ENCODE peak calls at places on chromosomes 12 and 14, in seven cellular contexts. One of them, this sample, is unnamed.

GRCh38 chr12:118015944-118016343 is 559 bp upstream of the RFC5 start:
- DNase-seq in H1: no peak
- DNase-seq in mesendoderm: no peak
- DNase-seq in H9: no peak
- DNase-seq in trophoblast cell: no peak
- DNase-seq in mesenchymal stem cell: no peak
- DNase-seq in neuronal stem cell: peak; percentile 15
- DNase-seq in this sample: no peak

GRCh38 chr12:7128681-7129593 is at the start of gene RBP5:
- DNase-seq in mesenchymal stem cell: no peak
- DNase-seq in H1: no peak
- DNase-seq in trophoblast cell: no peak
- DNase-seq in H9: peak; percentile 56
- DNase-seq in neuronal stem cell: no peak
- DNase-seq in mesendoderm: peak; percentile 87
- DNase-seq in this sample: no peak

GRCh38 chr14:55556929-55557623 is 22.9 kb upstream of the KTN1 start:
- DNase-seq in mesendoderm: peak; percentile 20
- DNase-seq in mesenchymal stem cell: peak; percentile 77
- DNase-seq in H9: no peak
- DNase-seq in trophoblast cell: peak; percentile 26
- DNase-seq in neuronal stem cell: no peak
- DNase-seq in H1: no peak
- DNase-seq in this sample: peak; percentile 84

GRCh38 chr14:25833341-25834121 is 764.3 kb downstream of the NOVA1 start:
- DNase-seq in trophoblast cell: no peak
- DNase-seq in mesendoderm: peak; percentile 66
- DNase-seq in mesenchymal stem cell: peak; percentile 17
- DNase-seq in H1: no peak
- DNase-seq in H9: peak; percentile 48
- DNase-seq in neuronal stem cell: peak; percentile 50
- DNase-seq in this sample: no peak

GRCh38 chr12:50986961-50987737 is 34.8 kb downstream of the HIGD1C start:
- DNase-seq in mesenchymal stem cell: peak; percentile 72
- DNase-seq in mesendoderm: peak; percentile 78
- DNase-seq in neuronal stem cell: peak; percentile 9
- DNase-seq in trophoblast cell: peak; percentile 46
- DNase-seq in H1: no peak
- DNase-seq in H9: peak; percentile 71
- DNase-seq in this sample: peak; percentile 72

GRCh38 chr12:56591111-56591510 is 39.0 kb downstream of the BAZ2A start:
- DNase-seq in mesendoderm: peak; percentile 33
- DNase-seq in neuronal stem cell: no peak
- DNase-seq in trophoblast cell: no peak
- DNase-seq in mesenchymal stem cell: no peak
- DNase-seq in H1: no peak
- DNase-seq in H9: no peak
- DNase-seq in this sample: no peak

GRCh38 chr12:78035913-78036658 is 205.4 kb downstream of the NAV3 start:
- DNase-seq in mesenchymal stem cell: no peak
- DNase-seq in neuronal stem cell: no peak
- DNase-seq in trophoblast cell: no peak
- DNase-seq in H9: no peak
- DNase-seq in mesendoderm: no peak
- DNase-seq in H1: no peak
- DNase-seq in this sample: peak; percentile 34

GRCh38 chr12:102824218-102824835 is 92.7 kb downstream of the PAH start:
- DNase-seq in mesendoderm: peak; percentile 89
- DNase-seq in trophoblast cell: peak; percentile 29
- DNase-seq in H1: peak; percentile 65
- DNase-seq in mesenchymal stem cell: peak; percentile 5
- DNase-seq in neuronal stem cell: peak; percentile 80
- DNase-seq in H9: peak; percentile 93
- DNase-seq in this sample: peak; percentile 2

GRCh38 chr12:6946033-6946919 is 2.5 kb downstream of the C12orf57 start:
- DNase-seq in mesendoderm: peak; percentile 99
- DNase-seq in H9: peak; percentile 100
- DNase-seq in H1: no peak
- DNase-seq in trophoblast cell: peak; percentile 98
- DNase-seq in mesenchymal stem cell: no peak
- DNase-seq in neuronal stem cell: no peak
- DNase-seq in this sample: no peak

GRCh38 chr14:70317969-70318634 is 41.4 kb downstream of the COX16 start:
- DNase-seq in neuronal stem cell: peak; percentile 60
- DNase-seq in H1: peak; percentile 23
- DNase-seq in H9: peak; percentile 61
- DNase-seq in mesendoderm: peak; percentile 81
- DNase-seq in trophoblast cell: peak; percentile 39
- DNase-seq in mesenchymal stem cell: peak; percentile 41
- DNase-seq in this sample: peak; percentile 61

GRCh38 chr12:79827484-79827883 is 107.4 kb downstream of the PPP1R12A start:
- DNase-seq in H1: no peak
- DNase-seq in mesenchymal stem cell: no peak
- DNase-seq in neuronal stem cell: no peak
- DNase-seq in mesendoderm: no peak
- DNase-seq in H9: no peak
- DNase-seq in trophoblast cell: no peak
- DNase-seq in this sample: no peak

GRCh38 chr12:103855036-103855712 is 14.1 kb upstream of the NT5DC3 start:
- DNase-seq in neuronal stem cell: no peak
- DNase-seq in trophoblast cell: no peak
- DNase-seq in H1: no peak
- DNase-seq in mesenchymal stem cell: peak; percentile 68
- DNase-seq in H9: no peak
- DNase-seq in mesendoderm: no peak
- DNase-seq in this sample: peak; percentile 85

DNA sequence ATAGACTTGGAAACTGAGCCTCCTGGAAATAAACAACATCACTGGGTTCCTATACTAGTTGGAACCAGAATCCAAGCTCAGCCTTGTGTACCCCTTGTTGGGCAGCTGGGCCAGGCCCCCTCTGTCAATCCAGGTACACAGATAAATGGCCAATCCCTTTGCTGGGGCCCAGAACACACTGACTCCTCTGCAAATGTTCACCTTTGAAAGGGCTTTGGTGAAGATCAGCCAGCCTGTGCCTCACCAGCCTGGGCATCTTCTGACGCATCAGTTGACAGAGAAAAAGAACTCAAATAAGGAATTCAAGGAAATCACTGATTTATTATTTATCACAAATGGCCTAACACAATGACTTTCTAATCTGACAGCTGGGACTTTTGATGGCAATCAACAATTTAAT is 1090.2 kb downstream of the BCL11B start:
- DNase-seq in H1: no peak
- DNase-seq in neuronal stem cell: no peak
- DNase-seq in mesendoderm: no peak
- DNase-seq in mesenchymal stem cell: no peak
- DNase-seq in trophoblast cell: no peak
- DNase-seq in H9: no peak
- DNase-seq in this sample: no peak
- H2BK120ac ChIP-seq in H1: no peak overlapping the region
- H2BK120ac ChIP-seq in neuronal stem cell: no peak overlapping the region
- H2BK120ac ChIP-seq in mesendoderm: no peak overlapping the region
- H2BK120ac ChIP-seq in mesenchymal stem cell: no peak overlapping the region
- H2BK120ac ChIP-seq in trophoblast cell: no peak overlapping the region
- H2BK120ac ChIP-seq in H9: no peak overlapping the region
- H2BK120ac ChIP-seq in this sample: no peak overlapping the region

GRCh38 chr12:53952871-53953734 is 1.6 kb upstream of the HOXC12 start:
- DNase-seq in mesendoderm: peak; percentile 73
- DNase-seq in H1: no peak
- DNase-seq in H9: peak; percentile 88
- DNase-seq in mesenchymal stem cell: no peak
- DNase-seq in neuronal stem cell: no peak
- DNase-seq in trophoblast cell: peak; percentile 93
- DNase-seq in this sample: no peak
- H2BK120ac ChIP-seq in mesendoderm: no peak overlapping the region
- H2BK120ac ChIP-seq in H1: no peak overlapping the region
- H2BK120ac ChIP-seq in H9: no peak overlapping the region
- H2BK120ac ChIP-seq in mesenchymal stem cell: no peak overlapping the region
- H2BK120ac ChIP-seq in neuronal stem cell: no peak overlapping the region
- H2BK120ac ChIP-seq in trophoblast cell: no peak overlapping the region
- H2BK120ac ChIP-seq in this sample: no peak overlapping the region

GRCh38 chr12:90301095-90301494 is 592.5 kb upstream of the ATP2B1 start:
- DNase-seq in mesenchymal stem cell: no peak
- DNase-seq in H1: no peak
- DNase-seq in neuronal stem cell: no peak
- DNase-seq in trophoblast cell: no peak
- DNase-seq in H9: no peak
- DNase-seq in mesendoderm: no peak
- DNase-seq in this sample: no peak

GRCh38 chr12:90298289-90298948 is 589.8 kb upstream of the ATP2B1 start:
- DNase-seq in neuronal stem cell: no peak
- DNase-seq in mesendoderm: no peak
- DNase-seq in H9: no peak
- DNase-seq in trophoblast cell: no peak
- DNase-seq in mesenchymal stem cell: no peak
- DNase-seq in H1: no peak
- DNase-seq in this sample: no peak

GRCh38 chr12:90304231-90304630 is 595.6 kb upstream of the ATP2B1 start:
- DNase-seq in H9: no peak
- DNase-seq in trophoblast cell: peak; percentile 82
- DNase-seq in H1: no peak
- DNase-seq in mesenchymal stem cell: no peak
- DNase-seq in neuronal stem cell: no peak
- DNase-seq in mesendoderm: no peak
- DNase-seq in this sample: no peak

GRCh38 chr12:90299121-90299520 is 590.5 kb upstream of the ATP2B1 start:
- DNase-seq in mesendoderm: no peak
- DNase-seq in mesenchymal stem cell: no peak
- DNase-seq in H1: no peak
- DNase-seq in neuronal stem cell: no peak
- DNase-seq in H9: no peak
- DNase-seq in trophoblast cell: no peak
- DNase-seq in this sample: no peak

GRCh38 chr12:90301734-90302133 is 593.1 kb upstream of the ATP2B1 start:
- DNase-seq in mesendoderm: no peak
- DNase-seq in mesenchymal stem cell: no peak
- DNase-seq in H9: no peak
- DNase-seq in trophoblast cell: no peak
- DNase-seq in H1: no peak
- DNase-seq in neuronal stem cell: no peak
- DNase-seq in this sample: no peak
- H2BK120ac ChIP-seq in mesendoderm: no peak overlapping the region
- H2BK120ac ChIP-seq in mesenchymal stem cell: no peak overlapping the region
- H2BK120ac ChIP-seq in H9: no peak overlapping the region
- H2BK120ac ChIP-seq in trophoblast cell: no peak overlapping the region
- H2BK120ac ChIP-seq in H1: no peak overlapping the region
- H2BK120ac ChIP-seq in neuronal stem cell: no peak overlapping the region
- H2BK120ac ChIP-seq in this sample: no peak overlapping the region

DNA sequence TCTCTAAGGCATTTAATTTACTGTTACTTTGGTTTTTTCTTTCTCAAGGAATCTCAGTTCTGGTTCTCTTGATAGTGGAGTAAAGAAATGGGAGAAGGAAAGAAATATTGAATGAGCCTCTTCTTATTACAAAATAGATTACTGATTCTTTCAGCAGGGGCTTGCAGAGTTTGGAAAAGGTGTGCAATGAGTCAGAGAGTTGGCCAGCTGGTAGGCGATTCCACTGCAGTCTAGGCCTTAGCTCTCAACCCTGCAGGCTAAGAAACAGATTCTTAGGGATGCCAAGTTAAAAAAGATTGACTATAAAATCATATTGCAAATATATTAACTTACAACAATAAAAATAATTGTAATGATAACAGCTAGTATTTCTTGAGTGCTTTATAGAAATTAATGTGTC is 25.8 kb downstream of the NR1H4 start:
- DNase-seq in H9: no peak
- DNase-seq in trophoblast cell: peak; percentile 6
- DNase-seq in neuronal stem cell: no peak
- DNase-seq in mesenchymal stem cell: no peak
- DNase-seq in H1: no peak
- DNase-seq in mesendoderm: no peak
- DNase-seq in this sample: no peak
- H2BK120ac ChIP-seq in H9: no peak overlapping the region
- H2BK120ac ChIP-seq in trophoblast cell: no peak overlapping the region
- H2BK120ac ChIP-seq in neuronal stem cell: no peak overlapping the region
- H2BK120ac ChIP-seq in mesenchymal stem cell: no peak overlapping the region
- H2BK120ac ChIP-seq in H1: no peak overlapping the region
- H2BK120ac ChIP-seq in mesendoderm: no peak overlapping the region
- H2BK120ac ChIP-seq in this sample: no peak overlapping the region

GRCh38 chr12:57966536-57966935 is 25.2 kb downstream of the ATP23 start:
- DNase-seq in H1: no peak
- DNase-seq in neuronal stem cell: no peak
- DNase-seq in trophoblast cell: no peak
- DNase-seq in mesenchymal stem cell: no peak
- DNase-seq in H9: no peak
- DNase-seq in mesendoderm: no peak
- DNase-seq in this sample: no peak
- H2BK120ac ChIP-seq in H1: no peak overlapping the region
- H2BK120ac ChIP-seq in neuronal stem cell: no peak overlapping the region
- H2BK120ac ChIP-seq in trophoblast cell: no peak overlapping the region
- H2BK120ac ChIP-seq in mesenchymal stem cell: no peak overlapping the region
- H2BK120ac ChIP-seq in H9: no peak overlapping the region
- H2BK120ac ChIP-seq in mesendoderm: no peak overlapping the region
- H2BK120ac ChIP-seq in this sample: no peak overlapping the region

DNA sequence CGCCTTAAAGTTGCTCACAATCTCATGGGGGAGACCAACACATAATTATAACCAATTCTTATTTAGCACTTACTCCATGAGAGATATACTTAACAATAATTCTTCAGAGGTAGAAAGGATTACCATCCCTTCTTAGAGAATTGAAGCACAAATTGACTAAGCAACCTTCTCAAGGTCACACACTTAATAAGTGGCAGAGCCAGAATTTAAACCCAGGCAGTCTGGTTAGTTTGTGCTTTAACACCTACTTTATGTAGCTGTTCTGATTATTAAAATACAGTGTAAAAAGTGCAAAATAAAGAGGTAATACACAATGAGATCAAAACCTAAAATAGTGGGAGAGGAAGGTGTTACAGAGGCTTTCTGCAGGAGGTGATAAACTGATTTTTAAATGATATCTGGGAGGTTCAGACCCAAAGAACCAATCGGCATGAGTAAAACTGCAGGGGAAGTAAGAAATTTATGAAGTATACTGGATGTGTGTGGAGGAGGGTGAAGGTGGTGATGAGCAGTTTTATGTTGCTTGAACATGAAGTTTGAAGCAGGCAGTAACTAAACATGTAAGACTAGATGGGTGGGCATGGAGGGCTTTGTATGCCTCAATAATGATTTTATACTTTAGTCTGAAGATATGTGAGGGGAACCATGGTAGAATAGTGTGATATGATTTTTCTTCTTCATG is 5.7 kb downstream of the ZBTB1 start:
- DNase-seq in H9: no peak
- DNase-seq in mesenchymal stem cell: no peak
- DNase-seq in H1: no peak
- DNase-seq in trophoblast cell: no peak
- DNase-seq in neuronal stem cell: no peak
- DNase-seq in mesendoderm: peak; percentile 7
- DNase-seq in this sample: no peak
- H2BK120ac ChIP-seq in H9: no peak overlapping the region
- H2BK120ac ChIP-seq in mesenchymal stem cell: no peak overlapping the region
- H2BK120ac ChIP-seq in H1: no peak overlapping the region
- H2BK120ac ChIP-seq in trophoblast cell: no peak overlapping the region
- H2BK120ac ChIP-seq in neuronal stem cell: no peak overlapping the region
- H2BK120ac ChIP-seq in mesendoderm: peak overlapping the region; percentile 45
- H2BK120ac ChIP-seq in this sample: no peak overlapping the region

This sample was measured in IMR-90.